ENCODE peak calls at places on chromosomes 7 and 10, in four cellular contexts. R, L, F and Y are unnamed samples.

GRCh38 chr7:130887182-130888016 is 153.4 kb upstream of the KLF14 start:
- DNase-seq in R (no peak), L (no peak), F (no peak), Y (peak; percentile 67)

GRCh38 chr10:104300002-104300735 is 31.2 kb downstream of the GSTO2 start:
- DNase-seq in R (no peak), L (no peak), F (no peak), Y (peak; percentile 92)

GRCh38 chr10:71720304-71720672 is 710 bp upstream of the C10orf105 start:
- DNase-seq in R (no peak), L (no peak), F (no peak), Y (no peak)

GRCh38 chr7:51878869-51879268 is 562.3 kb upstream of the COBL start:
- DNase-seq in R (no peak), L (no peak), F (no peak), Y (no peak)

GRCh38 chr7:152006336-152006735 is 19.1 kb upstream of the GALNT11 start:
- DNase-seq in R (no peak), L (no peak), F (no peak), Y (no peak)

GRCh38 chr7:93097388-93097787 is 20.4 kb downstream of the SAMD9 start:
- DNase-seq in R (no peak), L (no peak), F (no peak), Y (no peak)

GRCh38 chr10:112173201-112173600 is 10.4 kb downstream of the GPAM start:
- DNase-seq in R (no peak), L (no peak), F (no peak), Y (no peak)

GRCh38 chr7:33762903-33763295 is 142.4 kb upstream of the BMPER start:
- DNase-seq in R (no peak), L (no peak), F (no peak), Y (no peak)

GRCh38 chr7:12911053-12911452 is 223.6 kb downstream of the ARL4A start:
- DNase-seq in R (no peak), L (no peak), F (no peak), Y (no peak)

GRCh38 chr10:109456566-109457361 is 466.5 kb downstream of the XPNPEP1 start:
- DNase-seq in R (no peak), L (no peak), F (peak; percentile 12), Y (no peak)

GRCh38 chr10:97648557-97649404 is 8.3 kb downstream of the PI4K2A start:
- DNase-seq in R (no peak), L (no peak), F (peak; percentile 68), Y (peak; percentile 68)

GRCh38 chr7:15015545-15016314 is 113.2 kb upstream of the DGKB start:
- DNase-seq in R (peak; percentile 93), L (peak; percentile 91), F (peak; percentile 11), Y (peak; percentile 21)

GRCh38 chr10:132602610-132603009 is 65.0 kb downstream of the INPP5A start:
- DNase-seq in R (no peak), L (no peak), F (no peak), Y (no peak)

GRCh38 chr10:114283091-114283490 is 44.0 kb downstream of the VWA2 start:
- DNase-seq in R (no peak), L (no peak), F (no peak), Y (no peak)

GRCh38 chr7:1696671-1697498 is 26.8 kb downstream of the ELFN1 start:
- DNase-seq in R (no peak), L (no peak), F (peak; percentile 13), Y (no peak)

GRCh38 chr7:70426249-70426880 is 705.6 kb upstream of the GALNT17 start:
- DNase-seq in R (no peak), L (no peak), F (no peak), Y (no peak)

GRCh38 chr7:541661-542060 is 22.0 kb upstream of the PDGFA start:
- DNase-seq in R (no peak), L (no peak), F (no peak), Y (no peak)

GRCh38 chr7:50681451-50682045 is 101.1 kb downstream of the GRB10 start:
- DNase-seq in R (no peak), L (no peak), F (no peak), Y (no peak)

GRCh38 chr7:38822556-38822955 is 86.4 kb downstream of the VPS41 start:
- DNase-seq in R (no peak), L (no peak), F (no peak), Y (no peak)

GRCh38 chr10:4183761-4184261 is 398.8 kb upstream of the KLF6 start:
- DNase-seq in R (no peak), L (no peak), F (no peak), Y (no peak)

GRCh38 chr7:68537228-68538071 is 1060.8 kb upstream of the AUTS2 start:
- DNase-seq in R (no peak), L (no peak), F (no peak), Y (no peak)

GRCh38 chr7:6648815-6649104 is 11.6 kb downstream of the ZNF316 start:
- DNase-seq in R (no peak), L (no peak), F (no peak), Y (no peak)

GRCh38 chr7:31991846-31992245 is 78.4 kb downstream of the PDE1C start:
- DNase-seq in R (no peak), L (no peak), F (no peak), Y (no peak)